ENCODE peak calls at places on chromosome 20, in seven cellular contexts. I is HCT116, R is GM23338, J is SK-N-SH, G is K562, P is HepG2, Q is GM12878. Z is an unnamed sample. For H3K4me1, the result is how much of the 10 kb centered on the place peaks cover.

GRCh38 chr20:47854687-47855212 is 69.5 kb upstream of the SULF2 start:
- DNase-seq in R (peak), I (peak), Q (no peak), G (peak), J (peak), P (peak), Z (peak)

GRCh38 chr20:59955131-59955796 is 3.0 kb upstream of the CDH26 start:
- DNase-seq in G (peak), I (peak), Q (no peak), J (no peak), R (peak), P (peak), Z (no peak)

GRCh38 chr20:46939566-46939965 is 44.9 kb downstream of the EYA2 start:
- DNase-seq in G (no peak), P (no peak), J (no peak), I (no peak), R (no peak), Q (no peak), Z (no peak)

GRCh38 chr20:63934271-63935068 is 21.7 kb downstream of the UCKL1 start:
- DNase-seq in P (no peak), Q (no peak), G (no peak), R (peak), J (peak), I (no peak), Z (no peak)

GRCh38 chr20:21707267-21707666 is 1.8 kb downstream of the PAX1 start:
- DNase-seq in Q (no peak), G (no peak), P (no peak), I (no peak), R (no peak), J (no peak), Z (no peak)

GRCh38 chr20:48846516-48847492 is 19.0 kb upstream of the PREX1 start:
- DNase-seq in R (peak), Q (peak), I (no peak), J (peak), P (no peak), G (no peak), Z (no peak)

GRCh38 chr20:41171736-41172295 is 34.5 kb downstream of the PLCG1 start:
- DNase-seq in Q (no peak), P (no peak), I (no peak), G (no peak), J (no peak), R (no peak), Z (no peak)

GRCh38 chr20:48681201-48681881 is 146.5 kb downstream of the PREX1 start:
- DNase-seq in R (no peak), P (no peak), J (no peak), I (no peak), G (no peak), Q (no peak), Z (no peak)

DNA sequence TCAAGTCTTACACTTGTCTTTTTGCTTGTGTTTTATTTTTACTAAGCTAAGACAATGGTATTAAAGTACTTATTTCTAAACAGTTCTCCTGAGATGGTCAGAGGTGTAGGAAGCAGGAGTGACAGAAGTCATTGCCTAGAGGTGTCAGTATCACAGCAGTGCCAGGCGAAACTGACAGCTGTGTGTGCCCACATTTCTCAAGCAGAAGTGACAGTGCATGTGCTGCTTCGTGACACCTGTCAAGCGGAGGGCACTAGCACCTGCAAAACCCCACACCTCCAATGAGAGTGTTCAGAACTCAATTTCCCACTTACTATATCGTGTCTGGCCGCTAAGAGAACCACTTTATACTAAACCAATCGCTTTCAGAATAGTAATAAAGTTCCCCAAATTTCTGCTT is 82.8 kb downstream of the SLC23A2 start:
- DNase-seq in G (no peak), R (no peak), P (no peak), I (no peak), Q (no peak), J (no peak), Z (no peak)
- H3K4me1 ChIP-seq in G (under half), R (under half), P (under half), I (under half), Q (under half), J (under half), Z (under half)

GRCh38 chr20:33894798-33895197 is 83.7 kb downstream of the CHMP4B start:
- DNase-seq in I (no peak), G (no peak), Q (no peak), P (no peak), J (no peak), R (no peak), Z (no peak)
- TF ChIP-seq POLR2AphosphoS5 in I (no peak), G (no peak), Q (no peak), P (no peak), J (no peak), R (no peak), Z (no peak)

GRCh38 chr20:4511776-4512175 is 209.9 kb upstream of the PRND start:
- DNase-seq in Q (no peak), J (no peak), I (no peak), R (no peak), P (no peak), G (no peak), Z (no peak)

GRCh38 chr20:4504814-4505213 is 216.9 kb upstream of the PRND start:
- DNase-seq in P (no peak), R (no peak), Q (no peak), G (no peak), I (no peak), J (no peak), Z (no peak)

GRCh38 chr20:4509825-4510522 is 211.7 kb upstream of the PRND start:
- DNase-seq in Q (no peak), P (no peak), R (no peak), G (no peak), J (no peak), I (no peak), Z (no peak)

GRCh38 chr20:4507288-4507719 is 214.4 kb upstream of the PRND start:
- DNase-seq in R (no peak), G (no peak), P (no peak), J (no peak), I (no peak), Q (no peak), Z (no peak)

GRCh38 chr20:4508773-4509172 is 212.9 kb upstream of the PRND start:
- DNase-seq in P (no peak), Q (no peak), R (peak), J (no peak), I (no peak), G (no peak), Z (no peak)
- TF ChIP-seq REST in P (no peak), Q (no peak), R (no peak), J (no peak), I (no peak), G (no peak), Z (no peak)

GRCh38 chr20:50282592-50283241 is 92.1 kb downstream of the CEBPB start:
- DNase-seq in J (no peak), P (no peak), G (no peak), R (no peak), I (no peak), Q (no peak), Z (no peak)

GRCh38 chr20:50284811-50285375 is 94.3 kb downstream of the CEBPB start:
- DNase-seq in R (no peak), G (no peak), Q (no peak), J (peak), P (no peak), I (no peak), Z (no peak)

GRCh38 chr20:50283370-50283769 is 92.7 kb downstream of the CEBPB start:
- DNase-seq in Q (no peak), I (no peak), P (no peak), R (no peak), G (no peak), J (no peak), Z (no peak)

GRCh38 chr20:50285376-50286173 is 94.9 kb downstream of the CEBPB start:
- DNase-seq in P (no peak), Q (peak), J (peak), G (no peak), I (no peak), R (no peak), Z (no peak)

GRCh38 chr20:50283922-50284810 is 93.5 kb downstream of the CEBPB start:
- DNase-seq in P (peak), J (no peak), G (peak), I (peak), Q (no peak), R (no peak), Z (no peak)
- H3K4me1 ChIP-seq in P (half or more), J (under half), G (under half), I (half or more), Q (under half), R (under half), Z (under half)

GRCh38 chr20:43590392-43591303 is at the start of gene IFT52:
- DNase-seq in R (peak), I (peak), P (peak), Q (peak), G (peak), J (peak), Z (peak)
- TF ChIP-seq POLR2AphosphoS5 in R (peak), I (peak), P (peak), Q (peak), G (no peak), J (peak), Z (peak)

Z was measured in Panc1.